ENCODE peak calls at places on chromosomes 12 and 14, in six cellular contexts. X is HCT116, A is K562, D is GM12878, K is H1, S is HepG2. Y is an unnamed sample.

GRCh38 chr14:20697273-20698017 is 8.9 kb downstream of the ANG start:
- DNase-seq in X (peak), A (peak), D (no peak), K (peak), S (peak), Y (no peak)

GRCh38 chr14:81289516-81289915 is 68.8 kb upstream of the GTF2A1 start:
- DNase-seq in X (no peak), A (no peak), D (no peak), K (no peak), S (no peak), Y (no peak)

GRCh38 chr12:120249875-120250795 is 15.4 kb downstream of the PXN start:
- DNase-seq in X (no peak), A (no peak), D (no peak), K (no peak), S (no peak), Y (no peak)

GRCh38 chr14:104098272-104099095 is 13.0 kb downstream of the ASPG start:
- DNase-seq in X (no peak), A (no peak), D (no peak), K (no peak), S (no peak), Y (no peak)

GRCh38 chr14:58923751-58924405 is 264.6 kb upstream of the DAAM1 start:
- DNase-seq in X (no peak), A (no peak), D (no peak), K (no peak), S (no peak), Y (peak)

GRCh38 chr12:112768278-112768677 is 23.3 kb upstream of the RPH3A start:
- DNase-seq in X (no peak), A (no peak), D (no peak), K (no peak), S (no peak), Y (no peak)

GRCh38 chr14:88095791-88096190 is 90.9 kb downstream of the GPR65 start:
- DNase-seq in X (no peak), A (no peak), D (no peak), K (no peak), S (no peak), Y (no peak)

GRCh38 chr12:103766028-103766427 is 75.0 kb downstream of the NT5DC3 start:
- DNase-seq in X (no peak), A (no peak), D (no peak), K (no peak), S (no peak), Y (no peak)

GRCh38 chr12:90023207-90023870 is 314.7 kb upstream of the ATP2B1 start:
- DNase-seq in X (no peak), A (no peak), D (no peak), K (no peak), S (no peak), Y (no peak)

GRCh38 chr12:57435288-57435687 is 704 bp downstream of the INHBC start:
- DNase-seq in X (no peak), A (no peak), D (no peak), K (no peak), S (no peak), Y (no peak)

GRCh38 chr12:39393890-39394289 is 49.0 kb downstream of the KIF21A start:
- DNase-seq in X (no peak), A (no peak), D (no peak), K (no peak), S (no peak), Y (peak)

GRCh38 chr12:32847287-32847686 is 49.3 kb downstream of the PKP2 start:
- DNase-seq in X (no peak), A (no peak), D (no peak), K (no peak), S (no peak), Y (no peak)

GRCh38 chr12:89346741-89347324 is 5.5 kb downstream of the DUSP6 start:
- DNase-seq in X (peak), A (no peak), D (no peak), K (no peak), S (peak), Y (no peak)

GRCh38 chr12:52372216-52373154 is 5.2 kb upstream of the KRT85 start:
- DNase-seq in X (peak), A (peak), D (no peak), K (peak), S (peak), Y (peak)

GRCh38 chr12:124422570-124423523 is 128.0 kb downstream of the RFLNA start:
- DNase-seq in X (peak), A (peak), D (no peak), K (no peak), S (peak), Y (no peak)

GRCh38 chr12:46402451-46402850 is 29.9 kb upstream of the SLC38A2 start:
- DNase-seq in X (no peak), A (no peak), D (no peak), K (no peak), S (no peak), Y (no peak)

GRCh38 chr12:8145754-8146415 is 10.9 kb upstream of the ZNF705A start:
- DNase-seq in X (no peak), A (no peak), D (no peak), K (peak), S (no peak), Y (peak)

GRCh38 chr14:105481886-105482454 is 4.7 kb upstream of the CRIP1 start:
- DNase-seq in X (peak), A (peak), D (peak), K (peak), S (peak), Y (peak)

GRCh38 chr12:666766-667308 is 3.6 kb upstream of the NINJ2 start:
- DNase-seq in X (no peak), A (no peak), D (peak), K (no peak), S (no peak), Y (no peak)

GRCh38 chr12:121238604-121239334 is 28.8 kb downstream of the P2RX4 start:
- DNase-seq in X (no peak), A (no peak), D (no peak), K (no peak), S (no peak), Y (no peak)

GRCh38 chr14:54818201-54819133 is 84.2 kb downstream of the GCH1 start:
- DNase-seq in X (no peak), A (peak), D (no peak), K (no peak), S (peak), Y (no peak)

GRCh38 chr12:32134144-32134888 is 27.7 kb downstream of the BICD1 start:
- DNase-seq in X (no peak), A (no peak), D (peak), K (no peak), S (no peak), Y (no peak)

GRCh38 chr14:85714046-85714445 is 184.1 kb downstream of the FLRT2 start:
- DNase-seq in X (no peak), A (no peak), D (no peak), K (no peak), S (no peak), Y (no peak)

GRCh38 chr14:56490379-56490778 is 89.2 kb upstream of the TMEM260 start:
- DNase-seq in X (peak), A (no peak), D (no peak), K (no peak), S (peak), Y (no peak)

GRCh38 chr12:59861635-59862034 is 265.8 kb downstream of the SLC16A7 start:
- DNase-seq in X (no peak), A (no peak), D (no peak), K (no peak), S (no peak), Y (no peak)

GRCh38 chr12:24557738-24558137 is 391.2 kb downstream of the BCAT1 start:
- DNase-seq in X (no peak), A (no peak), D (no peak), K (no peak), S (no peak), Y (no peak)

GRCh38 chr12:24560867-24561266 is 388.0 kb downstream of the BCAT1 start:
- DNase-seq in X (no peak), A (no peak), D (no peak), K (no peak), S (no peak), Y (no peak)

GRCh38 chr12:24561411-24561871 is 387.5 kb downstream of the BCAT1 start:
- DNase-seq in X (no peak), A (no peak), D (no peak), K (no peak), S (no peak), Y (no peak)

GRCh38 chr12:24561882-24562760 is 386.8 kb downstream of the BCAT1 start:
- DNase-seq in X (no peak), A (peak), D (no peak), K (peak), S (no peak), Y (peak)

DNA sequence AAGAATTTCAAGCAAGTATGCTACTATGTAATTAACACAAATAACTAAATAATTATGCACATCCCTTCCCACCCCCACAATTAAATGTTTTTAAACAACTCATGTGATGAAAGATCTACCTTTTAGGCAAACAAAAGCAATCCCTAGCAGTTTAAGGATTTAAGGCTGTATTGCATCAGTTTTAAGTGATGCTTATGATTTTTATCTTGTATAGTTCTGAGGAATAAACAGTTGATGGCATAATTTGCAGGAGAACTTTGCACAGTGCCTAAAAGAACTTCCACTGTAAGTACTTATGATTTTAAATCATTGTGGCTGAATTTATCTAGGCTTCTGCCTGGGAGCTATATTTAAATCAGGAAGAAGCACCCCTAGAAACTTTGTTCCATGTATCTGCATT is 388.7 kb downstream of the BCAT1 start:
- DNase-seq in X (no peak), A (no peak), D (no peak), K (no peak), S (no peak), Y (no peak)
- H3K4me3 ChIP-seq in X (no peak), A (no peak), D (no peak), K (no peak), S (no peak), Y (no peak)

GRCh38 chr12:51183816-51184215 is 10.9 kb upstream of the TFCP2 start:
- DNase-seq in X (no peak), A (peak), D (no peak), K (no peak), S (no peak), Y (no peak)
- TF ChIP-seq ZNF274 in X (no peak), A (no peak), D (no peak), K (no peak), S (no peak), Y (no peak)

DNA sequence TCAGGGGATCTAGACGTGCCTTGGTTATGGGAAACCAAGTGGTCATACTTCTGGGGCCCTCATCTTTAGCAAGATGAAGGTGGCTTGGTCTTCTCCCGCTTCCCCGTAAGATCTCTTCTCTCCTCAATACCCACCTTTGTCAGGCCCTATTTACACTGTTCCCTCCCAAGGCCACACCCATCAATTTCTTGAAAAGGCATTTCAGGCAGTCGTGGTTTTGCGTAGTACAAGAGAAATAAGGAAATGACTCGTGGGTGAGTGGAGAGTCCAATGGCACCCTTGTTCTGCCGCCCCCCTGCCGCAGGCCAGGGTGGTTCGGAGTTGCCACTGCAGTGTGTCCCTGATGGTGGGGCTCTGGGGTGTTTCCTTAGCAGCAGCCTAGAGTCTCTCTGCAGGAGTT is 9.9 kb upstream of the GPRC5A start:
- DNase-seq in X (peak), A (no peak), D (no peak), K (no peak), S (peak), Y (no peak)
- H3K4me3 ChIP-seq in X (peak), A (no peak), D (no peak), K (no peak), S (no peak), Y (no peak)

DNA sequence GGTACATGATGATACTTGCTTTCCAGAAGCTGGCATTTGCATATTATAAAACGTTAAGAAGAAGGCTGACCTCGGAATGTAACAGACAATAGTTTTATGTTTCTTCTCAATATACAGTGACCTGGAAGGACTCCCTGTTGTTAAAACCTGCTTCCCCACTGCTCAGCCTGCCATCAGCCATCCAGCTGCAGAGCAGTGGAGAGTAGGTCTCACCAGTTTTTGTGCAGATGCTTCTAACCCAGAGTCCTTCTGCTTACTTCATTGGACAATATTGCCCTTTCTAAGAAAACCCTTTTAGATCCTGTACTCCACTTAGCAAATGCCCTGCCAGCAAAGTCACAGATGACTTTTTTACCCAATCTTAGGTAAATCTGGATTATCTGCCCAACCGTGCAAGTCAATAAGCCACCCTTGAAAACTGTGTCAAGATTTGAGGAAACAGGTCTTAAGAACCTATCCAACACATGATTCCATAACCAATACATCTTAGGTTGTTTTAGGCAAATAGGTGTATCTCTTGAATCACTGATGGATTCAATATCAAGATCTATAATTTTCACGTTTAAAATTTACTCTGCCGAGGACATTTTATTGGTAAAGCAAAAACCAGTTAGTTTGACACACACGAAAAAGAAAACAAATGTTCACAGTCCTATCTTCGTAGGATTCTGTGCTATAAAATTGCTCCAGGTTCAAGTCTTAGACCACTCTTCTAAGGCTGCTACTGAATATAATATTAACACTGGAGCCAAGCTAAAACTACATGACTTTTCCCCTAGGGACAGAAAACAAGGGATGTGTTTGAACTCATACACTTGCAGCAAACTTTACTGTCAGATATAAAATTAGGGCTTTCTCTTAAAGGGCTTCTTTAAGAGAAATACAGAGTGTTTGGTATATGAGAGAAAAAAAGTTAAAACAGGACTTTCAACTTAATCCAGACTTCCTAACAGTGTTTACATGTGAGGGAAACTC is 5.7 kb downstream of the PHLDA1 start:
- DNase-seq in X (no peak), A (no peak), D (no peak), K (no peak), S (no peak), Y (no peak)
- TF ChIP-seq ZNF274 in X (no peak), A (no peak), D (no peak), K (no peak), S (no peak), Y (no peak)

GRCh38 chr14:21860172-21860571 is 186.6 kb upstream of the OR4E1 start:
- DNase-seq in X (peak), A (peak), D (no peak), K (peak), S (peak), Y (peak)

GRCh38 chr14:21861153-21861552 is 187.5 kb upstream of the OR4E1 start:
- DNase-seq in X (no peak), A (no peak), D (no peak), K (no peak), S (no peak), Y (no peak)

GRCh38 chr14:21866479-21866878 is 192.9 kb upstream of the OR4E1 start:
- DNase-seq in X (no peak), A (no peak), D (no peak), K (no peak), S (no peak), Y (no peak)

GRCh38 chr14:21867541-21867940 is 193.9 kb upstream of the OR4E1 start:
- DNase-seq in X (no peak), A (no peak), D (no peak), K (no peak), S (no peak), Y (no peak)

DNA sequence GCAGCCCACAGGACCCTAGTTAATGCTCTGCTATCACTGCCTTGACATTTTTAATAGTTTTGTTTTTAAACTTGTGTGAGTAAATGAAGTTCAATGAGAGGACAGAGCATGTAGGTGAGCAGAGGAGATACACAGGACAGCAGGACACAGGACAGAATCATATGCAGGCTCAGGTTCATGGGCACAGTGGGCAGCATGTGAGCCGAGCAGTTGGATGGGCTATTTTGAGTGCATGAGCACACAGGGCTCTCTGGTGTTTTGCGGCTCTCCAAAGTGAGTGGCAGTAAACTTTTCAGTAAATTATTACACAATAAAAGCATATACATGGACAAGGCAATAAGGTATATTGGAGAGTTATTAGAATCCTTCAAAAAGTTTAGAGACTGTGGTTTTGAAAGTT is 189.7 kb upstream of the OR4E1 start:
- DNase-seq in X (no peak), A (no peak), D (no peak), K (no peak), S (no peak), Y (no peak)
- H3K4me3 ChIP-seq in X (no peak), A (no peak), D (no peak), K (no peak), S (no peak), Y (no peak)

DNA sequence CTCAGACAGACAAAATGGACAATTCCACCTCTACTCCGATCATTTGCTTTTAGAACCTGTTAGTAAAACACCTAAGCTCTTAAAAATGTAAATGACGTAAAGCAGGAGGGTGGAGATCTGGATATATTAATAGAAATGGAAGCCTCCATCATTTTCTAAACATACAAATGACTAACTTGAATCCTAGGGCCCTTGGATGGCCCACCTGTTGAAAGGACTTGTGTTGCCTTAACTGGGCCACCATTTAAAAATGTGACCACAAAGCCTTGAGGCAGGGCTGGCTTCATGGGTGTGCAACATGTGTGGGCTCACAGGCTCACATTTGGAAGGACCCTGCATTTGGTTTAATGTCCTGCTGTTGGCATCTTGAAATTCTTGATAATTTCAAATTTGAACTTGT is 131.5 kb upstream of the PRMT8 start:
- DNase-seq in X (no peak), A (no peak), D (no peak), K (no peak), S (no peak), Y (no peak)
- TF ChIP-seq ZNF274 in X (no peak), A (no peak), D (no peak), K (no peak), S (no peak), Y (no peak)

GRCh38 chr14:36161781-36162180 is 14.7 kb downstream of the PTCSC3 start:
- DNase-seq in X (no peak), A (no peak), D (no peak), K (peak), S (no peak), Y (peak)
- H3K4me3 ChIP-seq in X (no peak), A (no peak), D (no peak), K (no peak), S (no peak), Y (peak)

GRCh38 chr12:12158858-12159257 is 88.1 kb downstream of the BCL2L14 start:
- DNase-seq in X (no peak), A (no peak), D (no peak), K (no peak), S (no peak), Y (no peak)

GRCh38 chr12:12156116-12156515 is 85.4 kb downstream of the BCL2L14 start:
- DNase-seq in X (no peak), A (no peak), D (no peak), K (no peak), S (no peak), Y (no peak)

GRCh38 chr12:12157424-12157823 is 86.7 kb downstream of the BCL2L14 start:
- DNase-seq in X (no peak), A (no peak), D (no peak), K (no peak), S (no peak), Y (no peak)

GRCh38 chr12:12156835-12157234 is 86.1 kb downstream of the BCL2L14 start:
- DNase-seq in X (no peak), A (no peak), D (no peak), K (no peak), S (no peak), Y (no peak)

DNA sequence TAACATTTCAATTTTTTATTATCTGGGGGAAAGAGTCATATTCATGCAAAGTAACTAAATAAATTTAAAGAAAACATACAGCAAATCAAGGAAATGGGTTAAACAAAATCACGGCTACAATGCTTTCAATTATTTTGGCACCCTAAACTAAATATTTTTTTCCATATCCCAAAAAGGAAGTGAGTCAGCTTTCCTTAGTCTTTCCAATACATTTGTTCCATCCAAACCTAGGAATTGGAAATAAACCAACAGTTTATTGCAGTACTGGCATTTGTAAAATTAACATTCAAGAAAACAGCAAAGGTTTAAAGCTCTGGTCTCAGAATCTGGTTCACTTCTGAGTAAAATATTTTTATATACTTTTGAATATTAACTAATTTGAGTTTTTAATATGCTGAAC is 89.2 kb downstream of the BCL2L14 start:
- DNase-seq in X (no peak), A (no peak), D (no peak), K (no peak), S (no peak), Y (no peak)
- TF ChIP-seq ZNF274 in X (no peak), A (no peak), D (no peak), K (no peak), S (no peak), Y (no peak)

DNA sequence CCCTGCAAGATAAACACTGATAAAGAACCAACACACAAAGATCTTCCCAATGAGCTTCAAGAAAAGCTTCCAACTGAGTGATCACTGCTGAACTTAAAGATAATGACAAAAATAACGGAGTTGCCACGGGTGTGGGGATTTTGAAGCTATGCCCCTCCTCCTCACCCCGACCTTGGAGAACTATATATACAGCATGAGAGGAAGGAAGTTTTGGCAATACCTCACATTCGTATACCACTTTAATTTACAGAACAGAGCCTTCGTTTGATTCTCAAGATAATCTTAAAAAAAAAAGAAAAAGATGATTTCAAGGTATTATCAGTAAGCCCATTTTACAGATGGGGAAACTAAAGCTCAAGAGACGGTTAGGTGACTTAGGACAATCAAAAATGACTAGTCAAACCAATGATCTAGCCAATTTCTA is 715 bp downstream of the NEK9 start:
- DNase-seq in X (no peak), A (no peak), D (no peak), K (no peak), S (no peak), Y (no peak)
- H3K4me3 ChIP-seq in X (peak), A (peak), D (peak), K (peak), S (peak), Y (peak)